ENCODE peak calls at places on chromosomes 16 and 17, in four cellular contexts. I, W, T and K are unnamed samples.

GRCh38 chr17:64565563-64565962 is 58.8 kb downstream of the CEP95 start:
- DNase-seq in I (no peak), W (no peak), T (peak; percentile 59), K (no peak)

GRCh38 chr16:3101841-3102470 is 2.9 kb upstream of the ZSCAN10 start:
- DNase-seq in I (no peak), W (no peak), T (no peak), K (no peak)

GRCh38 chr17:3989156-3989886 is 25.1 kb upstream of the ATP2A3 start:
- DNase-seq in I (no peak), W (no peak), T (no peak), K (no peak)

GRCh38 chr17:65588194-65588808 is 26.9 kb upstream of the AXIN2 start:
- DNase-seq in I (no peak), W (no peak), T (no peak), K (no peak)

GRCh38 chr17:73791644-73792043 is 147.4 kb upstream of the SDK2 start:
- DNase-seq in I (no peak), W (no peak), T (no peak), K (no peak)

GRCh38 chr16:58462997-58463891 is 36.7 kb upstream of the NDRG4 start:
- DNase-seq in I (no peak), W (no peak), T (no peak), K (no peak)

GRCh38 chr16:52964290-52964689 is 88.4 kb downstream of the CHD9NB start:
- DNase-seq in I (no peak), W (no peak), T (peak; percentile 2), K (peak; percentile 0)

GRCh38 chr16:85171809-85172464 is 59.7 kb upstream of the CIBAR2 start:
- DNase-seq in I (no peak), W (no peak), T (peak; percentile 11), K (no peak)

GRCh38 chr16:62256406-62256805 is 220.2 kb upstream of the CDH8 start:
- DNase-seq in I (no peak), W (no peak), T (no peak), K (peak; percentile 0)

GRCh38 chr16:22078656-22079055 is 13.7 kb upstream of the VWA3A start:
- DNase-seq in I (no peak), W (no peak), T (no peak), K (no peak)

GRCh38 chr16:29877266-29877961 is 14.4 kb upstream of the CDIPT start:
- DNase-seq in I (no peak), W (peak; percentile 15), T (no peak), K (peak; percentile 46)

GRCh38 chr17:77717941-77718668 is 240.4 kb upstream of the TNRC6C start:
- DNase-seq in I (no peak), W (no peak), T (no peak), K (no peak)

GRCh38 chr17:13272296-13272695 is 254.5 kb upstream of the ELAC2 start:
- DNase-seq in I (no peak), W (no peak), T (peak; percentile 5), K (no peak)
- TF ChIP-seq CTCF in I (no peak), W (no peak), T (no peak), K (no peak)

DNA sequence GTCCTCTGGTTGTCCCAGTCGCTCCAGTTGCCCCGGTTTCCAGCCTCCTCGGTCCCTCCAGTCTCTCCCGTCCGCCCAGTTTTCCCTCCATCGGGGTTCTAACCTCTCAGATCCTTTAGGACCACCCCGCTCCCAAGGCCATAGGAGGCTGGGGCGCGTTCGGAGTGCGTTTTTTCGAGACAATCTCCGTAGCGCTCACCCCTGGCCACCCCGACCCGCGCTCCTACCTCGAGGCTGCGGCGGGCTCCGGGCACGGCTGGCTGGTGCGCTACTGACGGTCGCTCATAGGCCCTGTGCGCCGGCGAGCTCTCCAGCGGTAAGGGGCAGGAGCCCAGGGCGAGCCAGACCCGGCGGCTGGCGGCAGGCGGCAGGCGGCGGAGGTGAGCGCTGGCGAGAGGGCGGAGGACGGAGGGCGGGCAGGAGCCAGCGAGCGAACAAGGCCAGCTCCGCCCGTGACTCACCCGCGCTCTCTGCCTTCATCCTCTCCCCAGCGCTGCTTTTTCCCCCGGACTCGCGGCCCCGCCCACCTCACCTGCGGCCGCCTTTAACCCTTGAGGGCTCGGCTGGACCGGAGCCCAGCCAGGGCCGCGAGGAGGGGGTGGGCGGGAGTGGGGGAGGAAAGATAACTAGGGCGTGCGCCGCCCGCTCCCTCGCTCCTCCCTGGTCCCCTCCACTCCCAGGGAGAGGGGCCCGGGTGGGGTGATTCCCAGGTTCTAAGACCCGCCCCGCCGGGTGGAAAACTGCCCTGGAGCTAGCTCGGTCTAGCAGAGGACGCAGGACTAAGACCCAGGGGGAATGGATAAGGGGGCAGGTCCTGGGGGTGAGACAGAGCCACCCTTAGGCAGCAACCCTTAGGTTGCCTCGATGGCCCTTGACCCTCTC is at the start of gene SP6:
- DNase-seq in I (peak; percentile 34), W (peak; percentile 51), T (peak; percentile 53), K (peak; percentile 34)
- TF ChIP-seq CTCF in I (no peak), W (peak; percentile 29), T (no peak), K (no peak)

GRCh38 chr16:73232555-73233422 is 184.9 kb upstream of the ZFHX3 start:
- DNase-seq in I (peak; percentile 33), W (peak; percentile 100), T (peak; percentile 54), K (peak; percentile 94)
- TF ChIP-seq CTCF in I (no peak), W (peak; percentile 19), T (no peak), K (no peak)

GRCh38 chr17:5034063-5034462 is 1.2 kb downstream of the SLC52A1 start:
- DNase-seq in I (no peak), W (no peak), T (no peak), K (no peak)

GRCh38 chr17:5033352-5034015 is 1.7 kb downstream of the SLC52A1 start:
- DNase-seq in I (no peak), W (no peak), T (no peak), K (no peak)

GRCh38 chr17:5032865-5033264 is 2.4 kb downstream of the SLC52A1 start:
- DNase-seq in I (no peak), W (no peak), T (no peak), K (no peak)

GRCh38 chr17:5035356-5035755 is at the start of gene SLC52A1:
- DNase-seq in I (no peak), W (no peak), T (no peak), K (no peak)

GRCh38 chr17:5034651-5035050 is 575 bp downstream of the SLC52A1 start:
- DNase-seq in I (no peak), W (no peak), T (no peak), K (no peak)
- TF ChIP-seq CTCF in I (no peak), W (no peak), T (no peak), K (no peak)

GRCh38 chr17:9517396-9517795 is 58.2 kb downstream of the STX8 start:
- DNase-seq in I (no peak), W (no peak), T (no peak), K (no peak)

GRCh38 chr17:9509236-9509813 is 66.3 kb downstream of the STX8 start:
- DNase-seq in I (no peak), W (no peak), T (no peak), K (no peak)

GRCh38 chr17:9513266-9513665 is 62.4 kb downstream of the STX8 start:
- DNase-seq in I (no peak), W (peak; percentile 22), T (no peak), K (no peak)

GRCh38 chr17:9512323-9513168 is 63.1 kb downstream of the STX8 start:
- DNase-seq in I (no peak), W (peak; percentile 76), T (peak; percentile 41), K (peak; percentile 82)
- TF ChIP-seq CTCF in I (no peak), W (no peak), T (no peak), K (no peak)